ENCODE peak calls at places on chromosome 1, in six cellular contexts. One of them, this sample, is unnamed.
A peak's percentile ranks its signal among the peaks of the same experiment; 100 is the strongest.

GRCh38 chr1:75130312-75130677 is 3.9 kb upstream of the LHX8 start:
- DNase-seq in neuronal stem cell: peak; percentile 40
- DNase-seq in trophoblast cell: no peak
- DNase-seq in IMR-90: no peak
- DNase-seq in H1: peak; percentile 69
- DNase-seq in mesenchymal stem cell: no peak
- DNase-seq in this sample: peak; percentile 50

GRCh38 chr1:145962157-145963102 is 1.9 kb downstream of the ANKRD34A start:
- DNase-seq in neuronal stem cell: no peak
- DNase-seq in trophoblast cell: peak; percentile 24
- DNase-seq in IMR-90: no peak
- DNase-seq in H1: peak; percentile 60
- DNase-seq in mesenchymal stem cell: peak; percentile 43
- DNase-seq in this sample: no peak

GRCh38 chr1:50620680-50621329 is 197.6 kb upstream of the DMRTA2 start:
- DNase-seq in neuronal stem cell: no peak
- DNase-seq in trophoblast cell: peak; percentile 56
- DNase-seq in IMR-90: peak; percentile 40
- DNase-seq in H1: peak; percentile 65
- DNase-seq in mesenchymal stem cell: peak; percentile 29
- DNase-seq in this sample: peak; percentile 63

GRCh38 chr1:43708006-43708412 is 673 bp downstream of the ST3GAL3 start:
- DNase-seq in neuronal stem cell: no peak
- DNase-seq in trophoblast cell: no peak
- DNase-seq in IMR-90: peak; percentile 57
- DNase-seq in H1: no peak
- DNase-seq in mesenchymal stem cell: peak; percentile 74
- DNase-seq in this sample: peak; percentile 62

GRCh38 chr1:17156108-17156507 is 36.9 kb upstream of the PADI2 start:
- DNase-seq in neuronal stem cell: no peak
- DNase-seq in trophoblast cell: peak; percentile 62
- DNase-seq in IMR-90: peak; percentile 52
- DNase-seq in H1: no peak
- DNase-seq in mesenchymal stem cell: peak; percentile 4
- DNase-seq in this sample: peak; percentile 0

GRCh38 chr1:203089001-203089650 is 3.3 kb upstream of the MYOG start:
- DNase-seq in neuronal stem cell: no peak
- DNase-seq in trophoblast cell: no peak
- DNase-seq in IMR-90: no peak
- DNase-seq in H1: peak; percentile 35
- DNase-seq in mesenchymal stem cell: no peak
- DNase-seq in this sample: peak; percentile 27

GRCh38 chr1:54403808-54404261 is 2.4 kb downstream of the SSBP3 start:
- DNase-seq in neuronal stem cell: no peak
- DNase-seq in trophoblast cell: no peak
- DNase-seq in IMR-90: peak; percentile 84
- DNase-seq in H1: no peak
- DNase-seq in mesenchymal stem cell: peak; percentile 77
- DNase-seq in this sample: no peak

GRCh38 chr1:89271616-89272015 is 1.0 kb downstream of the GBP5 start:
- DNase-seq in neuronal stem cell: no peak
- DNase-seq in trophoblast cell: peak; percentile 14
- DNase-seq in IMR-90: peak; percentile 3
- DNase-seq in H1: no peak
- DNase-seq in mesenchymal stem cell: no peak
- DNase-seq in this sample: no peak

GRCh38 chr1:193283026-193283425 is 96.6 kb upstream of the B3GALT2 start:
- DNase-seq in neuronal stem cell: no peak
- DNase-seq in trophoblast cell: no peak
- DNase-seq in IMR-90: peak; percentile 65
- DNase-seq in H1: peak; percentile 52
- DNase-seq in mesenchymal stem cell: no peak
- DNase-seq in this sample: peak; percentile 39

GRCh38 chr1:27430903-27431653 is 38.7 kb downstream of the GPR3 start:
- DNase-seq in neuronal stem cell: no peak
- DNase-seq in trophoblast cell: no peak
- DNase-seq in IMR-90: peak; percentile 15
- DNase-seq in H1: no peak
- DNase-seq in mesenchymal stem cell: peak; percentile 33
- DNase-seq in this sample: no peak

GRCh38 chr1:113434081-113434873 is 44.0 kb downstream of the MAGI3 start:
- DNase-seq in neuronal stem cell: no peak
- DNase-seq in trophoblast cell: no peak
- DNase-seq in IMR-90: no peak
- DNase-seq in H1: no peak
- DNase-seq in mesenchymal stem cell: no peak
- DNase-seq in this sample: no peak

GRCh38 chr1:11285883-11286734 is 13.1 kb downstream of the UBIAD1 start:
- DNase-seq in neuronal stem cell: no peak
- DNase-seq in trophoblast cell: no peak
- DNase-seq in IMR-90: peak; percentile 34
- DNase-seq in H1: peak; percentile 52
- DNase-seq in mesenchymal stem cell: no peak
- DNase-seq in this sample: no peak

GRCh38 chr1:101250219-101250618 is 13.4 kb downstream of the S1PR1 start:
- DNase-seq in neuronal stem cell: no peak
- DNase-seq in trophoblast cell: no peak
- DNase-seq in IMR-90: no peak
- DNase-seq in H1: no peak
- DNase-seq in mesenchymal stem cell: no peak
- DNase-seq in this sample: no peak

GRCh38 chr1:36322085-36322785 is 1.2 kb downstream of the EVA1B start:
- DNase-seq in neuronal stem cell: no peak
- DNase-seq in trophoblast cell: peak; percentile 35
- DNase-seq in IMR-90: no peak
- DNase-seq in H1: peak; percentile 80
- DNase-seq in mesenchymal stem cell: peak; percentile 46
- DNase-seq in this sample: peak; percentile 58

GRCh38 chr1:25645641-25646400 is 29.2 kb downstream of the MAN1C1 start:
- DNase-seq in neuronal stem cell: no peak
- DNase-seq in trophoblast cell: no peak
- DNase-seq in IMR-90: no peak
- DNase-seq in H1: peak; percentile 34
- DNase-seq in mesenchymal stem cell: no peak
- DNase-seq in this sample: no peak

GRCh38 chr1:92446990-92447681 is 39.6 kb downstream of the GFI1 start:
- DNase-seq in neuronal stem cell: no peak
- DNase-seq in trophoblast cell: peak; percentile 10
- DNase-seq in IMR-90: peak; percentile 35
- DNase-seq in H1: no peak
- DNase-seq in mesenchymal stem cell: peak; percentile 14
- DNase-seq in this sample: peak; percentile 36

GRCh38 chr1:23915470-23915869 is 2.3 kb upstream of the CNR2 start:
- DNase-seq in neuronal stem cell: no peak
- DNase-seq in trophoblast cell: peak; percentile 90
- DNase-seq in IMR-90: no peak
- DNase-seq in H1: no peak
- DNase-seq in mesenchymal stem cell: no peak
- DNase-seq in this sample: no peak

GRCh38 chr1:44532567-44532944 is 127.5 kb downstream of the RNF220 start:
- DNase-seq in neuronal stem cell: no peak
- DNase-seq in trophoblast cell: no peak
- DNase-seq in IMR-90: no peak
- DNase-seq in H1: no peak
- DNase-seq in mesenchymal stem cell: no peak
- DNase-seq in this sample: no peak

GRCh38 chr1:167720965-167721616 is 691 bp upstream of the MPZL1 start:
- DNase-seq in neuronal stem cell: peak; percentile 12
- DNase-seq in trophoblast cell: peak; percentile 31
- DNase-seq in IMR-90: peak; percentile 68
- DNase-seq in H1: no peak
- DNase-seq in mesenchymal stem cell: peak; percentile 66
- DNase-seq in this sample: no peak

GRCh38 chr1:34858901-34859441 is 578 bp downstream of the SMIM12 start:
- DNase-seq in neuronal stem cell: no peak
- DNase-seq in trophoblast cell: peak; percentile 34
- DNase-seq in IMR-90: peak; percentile 28
- DNase-seq in H1: no peak
- DNase-seq in mesenchymal stem cell: peak; percentile 46
- DNase-seq in this sample: no peak

GRCh38 chr1:152313319-152313801 is 11.7 kb downstream of the FLG start:
- DNase-seq in neuronal stem cell: no peak
- DNase-seq in trophoblast cell: no peak
- DNase-seq in IMR-90: no peak
- DNase-seq in H1: no peak
- DNase-seq in mesenchymal stem cell: no peak
- DNase-seq in this sample: no peak

GRCh38 chr1:161691846-161692245 is 15.2 kb upstream of the FCRLA start:
- DNase-seq in neuronal stem cell: no peak
- DNase-seq in trophoblast cell: no peak
- DNase-seq in IMR-90: no peak
- DNase-seq in H1: no peak
- DNase-seq in mesenchymal stem cell: no peak
- DNase-seq in this sample: no peak

GRCh38 chr1:180909005-180909414 is 3.7 kb upstream of the KIAA1614 start:
- DNase-seq in neuronal stem cell: no peak
- DNase-seq in trophoblast cell: no peak
- DNase-seq in IMR-90: no peak
- DNase-seq in H1: peak; percentile 32
- DNase-seq in mesenchymal stem cell: no peak
- DNase-seq in this sample: no peak

GRCh38 chr1:180907313-180908055 is 5.2 kb upstream of the KIAA1614 start:
- DNase-seq in neuronal stem cell: no peak
- DNase-seq in trophoblast cell: no peak
- DNase-seq in IMR-90: no peak
- DNase-seq in H1: peak; percentile 39
- DNase-seq in mesenchymal stem cell: no peak
- DNase-seq in this sample: peak; percentile 14

GRCh38 chr1:180908084-180908765 is 4.5 kb upstream of the KIAA1614 start:
- DNase-seq in neuronal stem cell: no peak
- DNase-seq in trophoblast cell: no peak
- DNase-seq in IMR-90: no peak
- DNase-seq in H1: peak; percentile 43
- DNase-seq in mesenchymal stem cell: no peak
- DNase-seq in this sample: peak; percentile 22

GRCh38 chr1:180905927-180906326 is 6.8 kb upstream of the KIAA1614 start:
- DNase-seq in neuronal stem cell: no peak
- DNase-seq in trophoblast cell: no peak
- DNase-seq in IMR-90: no peak
- DNase-seq in H1: peak; percentile 39
- DNase-seq in mesenchymal stem cell: no peak
- DNase-seq in this sample: no peak

GRCh38 chr1:180906511-180906910 is 6.2 kb upstream of the KIAA1614 start:
- DNase-seq in neuronal stem cell: no peak
- DNase-seq in trophoblast cell: no peak
- DNase-seq in IMR-90: no peak
- DNase-seq in H1: peak; percentile 39
- DNase-seq in mesenchymal stem cell: no peak
- DNase-seq in this sample: no peak
- H3K4me2 ChIP-seq in neuronal stem cell: no peak overlapping the region
- H3K4me2 ChIP-seq in trophoblast cell: no peak overlapping the region
- H3K4me2 ChIP-seq in IMR-90: no peak overlapping the region
- H3K4me2 ChIP-seq in H1: no peak overlapping the region
- H3K4me2 ChIP-seq in mesenchymal stem cell: no peak overlapping the region
- H3K4me2 ChIP-seq in this sample: no peak overlapping the region

DNA sequence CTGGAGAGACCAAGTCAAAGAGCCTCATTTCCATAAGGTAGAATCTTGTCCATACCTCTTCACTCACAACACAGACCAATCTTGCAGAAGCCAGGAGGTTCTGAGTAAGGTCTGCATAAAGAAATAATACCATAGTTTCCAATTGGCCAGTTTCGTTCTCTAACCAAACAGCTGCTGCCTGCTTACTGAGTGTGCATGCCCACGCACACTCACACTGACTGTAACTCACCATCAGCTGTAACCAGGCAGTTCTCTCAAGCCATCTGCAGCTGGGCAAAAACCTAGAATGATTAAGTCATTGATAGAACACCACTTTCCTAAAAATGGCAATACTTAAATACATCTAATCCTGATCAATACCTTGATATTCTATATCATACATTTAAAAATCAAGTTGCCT is 106.6 kb upstream of the VAV3 start:
- DNase-seq in neuronal stem cell: no peak
- DNase-seq in trophoblast cell: no peak
- DNase-seq in IMR-90: no peak
- DNase-seq in H1: no peak
- DNase-seq in mesenchymal stem cell: no peak
- DNase-seq in this sample: no peak
- H3K14ac ChIP-seq in neuronal stem cell: no peak overlapping the region
- H3K14ac ChIP-seq in trophoblast cell: no peak overlapping the region
- H3K14ac ChIP-seq in IMR-90: no peak overlapping the region
- H3K14ac ChIP-seq in H1: no peak overlapping the region
- H3K14ac ChIP-seq in mesenchymal stem cell: no peak overlapping the region
- H3K14ac ChIP-seq in this sample: no peak overlapping the region

GRCh38 chr1:81305997-81306452 is 494.7 kb upstream of the ADGRL2 start:
- DNase-seq in neuronal stem cell: peak; percentile 45
- DNase-seq in trophoblast cell: peak; percentile 14
- DNase-seq in IMR-90: peak; percentile 54
- DNase-seq in H1: peak; percentile 49
- DNase-seq in mesenchymal stem cell: peak; percentile 85
- DNase-seq in this sample: no peak
- H3K4me2 ChIP-seq in neuronal stem cell: peak overlapping the region; percentile 34
- H3K4me2 ChIP-seq in trophoblast cell: peak overlapping the region; percentile 86
- H3K4me2 ChIP-seq in IMR-90: peak overlapping the region; percentile 94
- H3K4me2 ChIP-seq in H1: peak overlapping the region; percentile 71
- H3K4me2 ChIP-seq in mesenchymal stem cell: peak overlapping the region; percentile 43
- H3K4me2 ChIP-seq in this sample: peak overlapping the region; percentile 81

GRCh38 chr1:155173478-155174333 is at the start of gene TRIM46:
- DNase-seq in neuronal stem cell: peak; percentile 66
- DNase-seq in trophoblast cell: no peak
- DNase-seq in IMR-90: peak; percentile 34
- DNase-seq in H1: peak; percentile 84
- DNase-seq in mesenchymal stem cell: peak; percentile 68
- DNase-seq in this sample: peak; percentile 81

GRCh38 chr1:155176544-155177071 is 3.0 kb downstream of the TRIM46 start:
- DNase-seq in neuronal stem cell: peak; percentile 61
- DNase-seq in trophoblast cell: peak; percentile 90
- DNase-seq in IMR-90: peak; percentile 64
- DNase-seq in H1: peak; percentile 94
- DNase-seq in mesenchymal stem cell: peak; percentile 70
- DNase-seq in this sample: peak; percentile 69

GRCh38 chr1:155174334-155175280 is 958 bp downstream of the TRIM46 start:
- DNase-seq in neuronal stem cell: peak; percentile 62
- DNase-seq in trophoblast cell: no peak
- DNase-seq in IMR-90: peak; percentile 15
- DNase-seq in H1: peak; percentile 86
- DNase-seq in mesenchymal stem cell: peak; percentile 40
- DNase-seq in this sample: peak; percentile 75

GRCh38 chr1:155175927-155176371 is 2.3 kb downstream of the TRIM46 start:
- DNase-seq in neuronal stem cell: no peak
- DNase-seq in trophoblast cell: no peak
- DNase-seq in IMR-90: no peak
- DNase-seq in H1: no peak
- DNase-seq in mesenchymal stem cell: no peak
- DNase-seq in this sample: peak; percentile 34

DNA sequence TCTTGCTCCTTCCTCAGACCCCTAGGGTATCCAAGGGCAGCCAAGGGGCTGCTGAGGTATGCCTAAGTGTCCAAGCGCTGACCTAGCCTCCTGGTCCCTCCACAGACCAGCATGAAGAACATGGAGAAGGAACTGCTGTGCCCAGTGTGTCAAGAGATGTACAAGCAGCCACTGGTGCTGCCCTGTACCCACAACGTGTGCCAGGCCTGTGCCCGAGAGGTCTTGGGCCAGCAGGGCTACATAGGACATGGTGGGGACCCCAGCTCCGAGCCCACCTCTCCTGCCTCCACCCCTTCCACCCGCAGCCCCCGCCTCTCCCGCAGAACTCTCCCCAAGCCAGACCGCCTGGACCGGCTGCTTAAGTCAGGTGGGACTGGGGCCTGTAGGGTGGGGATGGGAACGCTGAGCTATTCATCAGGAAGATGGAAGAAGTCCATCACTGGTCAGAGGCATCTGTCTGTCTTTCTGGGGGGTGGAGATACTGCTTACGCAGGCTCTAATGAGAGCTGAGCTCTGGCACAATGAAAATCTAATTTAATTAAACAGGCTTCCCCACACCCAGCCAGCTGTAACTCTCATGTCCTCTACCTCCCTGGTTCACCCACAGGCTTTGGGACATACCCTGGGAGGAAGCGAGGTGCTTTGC is 1.8 kb downstream of the TRIM46 start:
- DNase-seq in neuronal stem cell: no peak
- DNase-seq in trophoblast cell: no peak
- DNase-seq in IMR-90: no peak
- DNase-seq in H1: no peak
- DNase-seq in mesenchymal stem cell: no peak
- DNase-seq in this sample: peak; percentile 24
- H3K14ac ChIP-seq in neuronal stem cell: peak overlapping the region; percentile 59
- H3K14ac ChIP-seq in trophoblast cell: no peak overlapping the region
- H3K14ac ChIP-seq in IMR-90: no peak overlapping the region
- H3K14ac ChIP-seq in H1: no peak overlapping the region
- H3K14ac ChIP-seq in mesenchymal stem cell: no peak overlapping the region
- H3K14ac ChIP-seq in this sample: no peak overlapping the region